ENCODE peak calls at places on chromosomes 5 and 9, in seven cellular contexts. S is tibial nerve; P is psoas muscle; K is GM23248; L is ovary; M is effector memory CD4-positive, alpha-beta T cell; C is cardiac muscle cell. V is an unnamed sample.

GRCh38 chr5:72063219-72063819 is 44.0 kb upstream of the MAP1B start:
- DNase-seq in S (no peak), P (no peak), K (peak), L (no peak), M (no peak), C (peak), V (no peak)

GRCh38 chr9:72807765-72808445 is 144.9 kb downstream of the ALDH1A1 start:
- DNase-seq in S (no peak), P (no peak), K (peak), L (no peak), M (no peak), C (no peak), V (no peak)

GRCh38 chr9:125637264-125637663 is 69.7 kb downstream of the MAPKAP1 start:
- DNase-seq in S (no peak), P (no peak), K (no peak), L (no peak), M (no peak), C (no peak), V (no peak)

GRCh38 chr5:34597034-34597433 is 59.1 kb upstream of the RAI14 start:
- DNase-seq in S (no peak), P (no peak), K (peak), L (no peak), M (no peak), C (no peak), V (no peak)

GRCh38 chr5:9347541-9348295 is 198.2 kb downstream of the SEMA5A start:
- DNase-seq in S (no peak), P (no peak), K (peak), L (no peak), M (no peak), C (no peak), V (no peak)

GRCh38 chr9:6788175-6789016 is 30.6 kb downstream of the KDM4C start:
- DNase-seq in S (no peak), P (no peak), K (peak), L (no peak), M (no peak), C (no peak), V (no peak)

GRCh38 chr5:154652746-154653417 is 102.3 kb upstream of the LARP1 start:
- DNase-seq in S (no peak), P (no peak), K (peak), L (no peak), M (no peak), C (no peak), V (no peak)

GRCh38 chr9:123997665-123998277 is 13.8 kb upstream of the LHX2 start:
- DNase-seq in S (peak), P (peak), K (no peak), L (no peak), M (no peak), C (no peak), V (no peak)

GRCh38 chr5:77663081-77663863 is 24.8 kb upstream of the OTP start:
- DNase-seq in S (no peak), P (no peak), K (peak), L (no peak), M (no peak), C (no peak), V (no peak)

GRCh38 chr9:21465859-21466518 is 16.1 kb downstream of the IFNE start:
- DNase-seq in S (no peak), P (no peak), K (peak), L (no peak), M (no peak), C (peak), V (no peak)

GRCh38 chr5:150154618-150155134 is 969 bp downstream of the PDGFRB start:
- DNase-seq in S (no peak), P (no peak), K (peak), L (no peak), M (no peak), C (no peak), V (no peak)

GRCh38 chr5:150153483-150153882 is 2.2 kb downstream of the PDGFRB start:
- DNase-seq in S (no peak), P (no peak), K (no peak), L (no peak), M (no peak), C (no peak), V (no peak)

GRCh38 chr5:150153957-150154617 is 1.6 kb downstream of the PDGFRB start:
- DNase-seq in S (no peak), P (no peak), K (peak), L (peak), M (no peak), C (no peak), V (peak)

GRCh38 chr5:150155258-150156032 is at the start of gene PDGFRB:
- DNase-seq in S (peak), P (peak), K (peak), L (peak), M (no peak), C (peak), V (peak)

DNA sequence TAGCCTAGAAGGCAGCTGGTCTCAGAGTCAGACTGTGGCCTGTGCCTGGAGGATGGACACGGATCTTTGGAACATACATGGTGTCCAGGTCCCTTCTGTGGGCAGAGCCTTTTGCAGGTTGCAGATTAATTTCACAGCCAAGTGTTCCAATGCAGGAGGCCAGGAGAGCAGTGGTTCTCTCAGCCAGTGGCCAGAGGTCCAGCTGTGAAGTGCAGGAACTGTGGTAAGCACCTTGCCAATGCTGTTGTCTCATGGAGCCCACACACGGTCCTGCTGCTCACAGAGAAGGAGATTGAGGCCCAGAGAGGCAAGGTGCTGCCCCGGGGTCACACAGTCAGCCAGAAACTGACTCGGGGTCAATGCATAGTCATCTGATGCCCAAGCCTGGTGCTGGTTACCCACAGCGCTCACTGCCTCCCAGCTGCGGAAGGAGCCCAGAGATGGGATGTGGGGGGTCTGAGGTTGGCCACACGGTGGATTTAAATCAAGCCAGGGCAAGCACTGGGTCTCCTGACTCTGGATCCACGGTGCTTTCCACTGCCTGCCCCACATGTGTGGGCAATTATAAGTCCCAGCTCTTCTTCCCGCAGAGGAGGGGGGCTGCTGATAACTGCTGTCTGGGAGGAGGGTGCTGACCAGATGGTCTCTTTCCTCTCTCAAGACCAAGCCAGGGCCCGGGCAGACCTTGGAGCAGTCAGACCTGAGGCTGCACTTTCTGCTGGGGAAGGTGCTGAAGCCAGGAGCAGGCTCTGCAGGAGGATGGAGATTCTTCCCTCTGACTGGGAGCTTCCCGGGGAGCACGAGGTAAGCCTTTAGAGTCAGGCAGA is 2.8 kb downstream of the PDGFRB start:
- DNase-seq in S (no peak), P (no peak), K (peak), L (no peak), M (no peak), C (no peak), V (no peak)
- H3K27ac ChIP-seq in S (peak), P (peak), K (peak), L (peak), M (no peak), C (no peak), V (peak)

DNA sequence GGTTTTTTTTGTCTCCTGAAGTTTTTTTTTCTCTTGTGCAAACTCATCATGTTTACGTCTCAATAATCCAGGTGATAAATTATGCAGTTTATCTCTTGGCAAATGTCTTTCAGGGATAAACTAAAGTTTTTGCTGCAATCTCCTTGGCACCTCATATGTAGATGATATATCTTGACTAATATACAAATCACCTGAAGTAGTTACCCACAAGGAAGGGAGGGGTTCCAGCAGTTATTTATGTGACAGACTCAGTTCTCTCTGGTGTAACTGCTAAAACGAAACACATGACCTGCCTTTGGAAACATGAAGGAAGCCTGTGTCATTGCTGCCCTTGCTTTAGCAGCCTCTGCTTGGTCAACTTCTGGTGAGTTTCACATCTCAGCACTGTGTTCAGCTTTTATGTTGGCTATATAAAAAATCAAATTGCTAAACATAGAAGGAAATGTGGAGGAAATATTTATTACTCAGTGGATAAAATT is 39.3 kb upstream of the KIAA1958 start:
- DNase-seq in S (no peak), P (no peak), K (peak), L (no peak), M (no peak), C (no peak), V (peak)
- H3K4me3 ChIP-seq in S (no peak), P (no peak), K (peak), L (no peak), M (no peak), C (no peak), V (no peak)

DNA sequence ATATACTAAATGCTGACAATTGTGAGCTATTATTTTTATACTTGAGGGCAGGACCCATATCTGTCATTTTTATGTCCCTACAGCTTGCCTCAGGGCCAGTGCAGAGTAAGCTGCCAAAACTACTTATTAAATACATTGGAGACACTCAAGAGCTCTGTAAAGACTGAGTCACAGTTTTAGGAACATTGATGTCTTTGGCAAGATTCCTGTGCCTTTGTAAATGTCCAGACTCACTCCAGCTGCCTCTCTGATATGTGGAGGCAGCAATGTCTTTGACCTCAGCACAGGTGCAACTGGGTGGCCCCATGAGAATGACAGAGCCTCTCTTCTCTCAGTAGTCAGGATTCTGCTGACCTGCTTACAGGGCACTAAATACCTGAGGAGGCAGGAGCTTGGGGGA is 363.2 kb downstream of the OSTF1 start:
- DNase-seq in S (no peak), P (no peak), K (peak), L (no peak), M (no peak), C (no peak), V (peak)
- H3K27ac ChIP-seq in S (no peak), P (no peak), K (no peak), L (no peak), M (no peak), C (no peak), V (no peak)

DNA sequence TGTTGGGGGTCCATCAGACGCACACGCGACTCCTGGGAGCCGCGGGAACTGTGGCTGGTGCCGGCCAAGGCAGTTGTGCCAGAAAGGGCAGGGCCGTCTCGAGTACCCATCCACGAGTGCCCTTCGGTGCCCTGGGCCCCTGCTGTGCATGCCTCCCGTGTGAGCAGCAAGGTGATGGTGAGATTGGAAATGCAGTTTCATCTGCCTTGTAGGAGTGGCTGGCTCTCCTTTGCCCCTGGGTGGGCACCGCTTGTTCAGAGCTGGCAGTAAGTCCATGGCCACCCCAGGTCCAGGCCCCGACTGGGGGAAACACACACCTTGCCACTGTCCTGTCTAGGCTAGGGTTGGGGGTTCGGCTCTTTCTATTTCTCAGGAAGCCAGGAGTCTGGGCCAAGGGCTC is 5.7 kb downstream of the NKD2 start:
- DNase-seq in S (no peak), P (peak), K (no peak), L (no peak), M (no peak), C (no peak), V (no peak)
- H3K4me3 ChIP-seq in S (no peak), P (no peak), K (no peak), L (no peak), M (no peak), C (no peak), V (no peak)

GRCh38 chr9:112042244-112042638 is 132.9 kb downstream of the SUSD1 start:
- DNase-seq in S (no peak), P (no peak), K (peak), L (no peak), M (no peak), C (no peak), V (no peak)

GRCh38 chr9:112046181-112046580 is 128.9 kb downstream of the SUSD1 start:
- DNase-seq in S (no peak), P (no peak), K (peak), L (no peak), M (no peak), C (no peak), V (no peak)

GRCh38 chr9:112043423-112043822 is 131.7 kb downstream of the SUSD1 start:
- DNase-seq in S (no peak), P (no peak), K (peak), L (no peak), M (no peak), C (no peak), V (no peak)

GRCh38 chr9:112042769-112043168 is 132.3 kb downstream of the SUSD1 start:
- DNase-seq in S (no peak), P (no peak), K (no peak), L (no peak), M (no peak), C (no peak), V (no peak)

DNA sequence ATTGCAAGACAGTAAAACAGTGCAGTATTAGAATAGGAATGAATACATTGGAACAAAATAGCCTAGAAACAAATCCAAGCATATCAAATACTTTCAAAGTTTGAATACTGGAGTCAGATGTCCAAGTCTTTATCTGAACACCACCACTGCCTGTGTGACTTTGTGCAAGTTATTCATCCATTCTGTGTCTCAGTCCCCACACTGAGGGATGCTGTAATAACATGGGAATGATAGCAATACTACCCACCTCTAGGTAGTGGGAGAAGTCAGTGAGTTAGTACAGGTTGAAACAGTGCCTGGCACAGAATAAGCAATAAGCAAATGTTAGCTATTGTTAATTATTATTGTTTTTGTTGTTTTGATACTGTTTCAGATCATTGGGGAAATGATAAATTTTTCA is 130.9 kb downstream of the SUSD1 start:
- DNase-seq in S (no peak), P (no peak), K (no peak), L (no peak), M (no peak), C (no peak), V (no peak)
- H3K27ac ChIP-seq in S (no peak), P (no peak), K (no peak), L (no peak), M (no peak), C (no peak), V (no peak)

GRCh38 chr5:170252109-170252508 is 19.3 kb downstream of the C5orf58 start:
- DNase-seq in S (no peak), P (no peak), K (no peak), L (no peak), M (no peak), C (no peak), V (no peak)
- H3K4me3 ChIP-seq in S (no peak), P (no peak), K (no peak), L (no peak), M (no peak), C (no peak), V (no peak)

DNA sequence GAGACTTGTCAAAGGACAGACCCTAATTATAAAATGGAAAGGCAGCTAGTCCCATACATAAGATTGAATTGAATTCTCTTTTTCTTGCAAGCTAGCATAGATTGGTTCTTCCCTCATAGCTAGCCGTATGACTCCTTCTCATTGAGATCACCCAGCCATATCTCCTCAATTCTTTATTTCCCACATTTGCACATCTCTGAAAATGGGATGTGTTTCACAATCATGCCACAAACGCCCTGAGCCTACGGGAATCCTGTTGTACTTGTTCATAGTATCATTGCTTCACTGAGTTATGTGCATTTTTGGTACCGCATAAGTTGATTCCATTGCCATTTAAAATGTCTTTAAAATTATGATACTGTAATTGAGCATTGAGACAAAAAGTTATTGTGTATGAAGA is 90.5 kb downstream of the PCSK1 start:
- DNase-seq in S (no peak), P (no peak), K (peak), L (no peak), M (no peak), C (no peak), V (no peak)
- H3K27ac ChIP-seq in S (no peak), P (no peak), K (no peak), L (no peak), M (no peak), C (no peak), V (no peak)

GRCh38 chr5:179278119-179278518 is 67.1 kb downstream of the ADAMTS2 start:
- DNase-seq in S (no peak), P (no peak), K (no peak), L (no peak), M (no peak), C (no peak), V (no peak)
- H3K4me3 ChIP-seq in S (no peak), P (no peak), K (no peak), L (no peak), M (no peak), C (no peak), V (no peak)

V was measured in uterus.